ENCODE peak calls at places on chromosome 14, in ten cellular contexts. One of them, this sample, is unnamed.

GRCh38 chr14:49623387-49623786 is 2.8 kb downstream of the MGAT2 start:
- DNase-seq in adrenal gland: no peak
- DNase-seq in suprapubic skin: no peak
- DNase-seq in ovary: no peak
- DNase-seq in uterus: no peak
- DNase-seq in A549: no peak
- DNase-seq in tibial nerve: no peak
- DNase-seq in IMR-90: no peak
- DNase-seq in body of pancreas: no peak
- DNase-seq in breast epithelium: no peak
- DNase-seq in this sample: no peak

GRCh38 chr14:60665178-60665555 is 15.9 kb upstream of the SIX1 start:
- DNase-seq in ovary: no peak
- DNase-seq in uterus: no peak
- DNase-seq in suprapubic skin: no peak
- DNase-seq in IMR-90: no peak
- DNase-seq in tibial nerve: no peak
- DNase-seq in body of pancreas: no peak
- DNase-seq in breast epithelium: no peak
- DNase-seq in adrenal gland: no peak
- DNase-seq in A549: no peak
- DNase-seq in this sample: no peak

GRCh38 chr14:96206461-96206860 is 1.8 kb downstream of the BDKRB2 start:
- DNase-seq in ovary: no peak
- DNase-seq in IMR-90: no peak
- DNase-seq in tibial nerve: no peak
- DNase-seq in breast epithelium: no peak
- DNase-seq in A549: no peak
- DNase-seq in adrenal gland: no peak
- DNase-seq in body of pancreas: peak
- DNase-seq in uterus: no peak
- DNase-seq in suprapubic skin: no peak
- DNase-seq in this sample: no peak

GRCh38 chr14:64454671-64455070 is 10.6 kb upstream of the AKAP5 start:
- DNase-seq in adrenal gland: no peak
- DNase-seq in breast epithelium: no peak
- DNase-seq in A549: no peak
- DNase-seq in body of pancreas: no peak
- DNase-seq in tibial nerve: no peak
- DNase-seq in IMR-90: no peak
- DNase-seq in uterus: no peak
- DNase-seq in suprapubic skin: no peak
- DNase-seq in ovary: no peak
- DNase-seq in this sample: no peak

GRCh38 chr14:104431929-104432541 is 147.5 kb upstream of the C14orf180 start:
- DNase-seq in A549: no peak
- DNase-seq in uterus: no peak
- DNase-seq in tibial nerve: no peak
- DNase-seq in body of pancreas: no peak
- DNase-seq in adrenal gland: no peak
- DNase-seq in suprapubic skin: peak
- DNase-seq in breast epithelium: no peak
- DNase-seq in ovary: no peak
- DNase-seq in IMR-90: no peak
- DNase-seq in this sample: no peak

GRCh38 chr14:102252834-102253801 is 51.8 kb downstream of the MOK start:
- DNase-seq in ovary: no peak
- DNase-seq in tibial nerve: no peak
- DNase-seq in body of pancreas: peak
- DNase-seq in IMR-90: no peak
- DNase-seq in suprapubic skin: peak
- DNase-seq in uterus: no peak
- DNase-seq in A549: no peak
- DNase-seq in breast epithelium: no peak
- DNase-seq in adrenal gland: peak
- DNase-seq in this sample: no peak

GRCh38 chr14:70665448-70666363 is 24.0 kb downstream of the TTC9 start:
- DNase-seq in A549: peak
- DNase-seq in uterus: no peak
- DNase-seq in body of pancreas: peak
- DNase-seq in ovary: no peak
- DNase-seq in adrenal gland: no peak
- DNase-seq in tibial nerve: no peak
- DNase-seq in suprapubic skin: peak
- DNase-seq in IMR-90: no peak
- DNase-seq in breast epithelium: peak
- DNase-seq in this sample: no peak

GRCh38 chr14:68884031-68885030 is 91.5 kb upstream of the ZFP36L1 start:
- DNase-seq in adrenal gland: peak
- DNase-seq in uterus: peak
- DNase-seq in tibial nerve: no peak
- DNase-seq in IMR-90: peak
- DNase-seq in suprapubic skin: no peak
- DNase-seq in A549: peak
- DNase-seq in ovary: peak
- DNase-seq in body of pancreas: peak
- DNase-seq in breast epithelium: no peak
- DNase-seq in this sample: peak

GRCh38 chr14:76956253-76957090 is 72.0 kb downstream of the IRF2BPL start:
- DNase-seq in adrenal gland: peak
- DNase-seq in uterus: peak
- DNase-seq in tibial nerve: peak
- DNase-seq in body of pancreas: peak
- DNase-seq in IMR-90: peak
- DNase-seq in A549: peak
- DNase-seq in suprapubic skin: peak
- DNase-seq in breast epithelium: peak
- DNase-seq in ovary: peak
- DNase-seq in this sample: peak
- TF ChIP-seq POLR2A in adrenal gland: peak
- TF ChIP-seq POLR2A in uterus: no peak
- TF ChIP-seq POLR2A in tibial nerve: no peak
- TF ChIP-seq POLR2A in body of pancreas: peak
- TF ChIP-seq POLR2A in IMR-90: no peak
- TF ChIP-seq POLR2A in A549: peak
- TF ChIP-seq POLR2A in suprapubic skin: no peak
- TF ChIP-seq POLR2A in breast epithelium: no peak
- TF ChIP-seq POLR2A in ovary: no peak
- TF ChIP-seq POLR2A in this sample: no peak

GRCh38 chr14:91059576-91060471 is 617 bp downstream of the RPS6KA5 start:
- DNase-seq in IMR-90: no peak
- DNase-seq in A549: no peak
- DNase-seq in uterus: peak
- DNase-seq in suprapubic skin: peak
- DNase-seq in adrenal gland: peak
- DNase-seq in breast epithelium: peak
- DNase-seq in tibial nerve: no peak
- DNase-seq in ovary: peak
- DNase-seq in body of pancreas: peak
- DNase-seq in this sample: peak

GRCh38 chr14:91061309-91061887 is 957 bp upstream of the RPS6KA5 start:
- DNase-seq in uterus: no peak
- DNase-seq in A549: no peak
- DNase-seq in adrenal gland: no peak
- DNase-seq in IMR-90: no peak
- DNase-seq in breast epithelium: no peak
- DNase-seq in ovary: no peak
- DNase-seq in tibial nerve: no peak
- DNase-seq in body of pancreas: no peak
- DNase-seq in suprapubic skin: no peak
- DNase-seq in this sample: no peak

GRCh38 chr14:91062600-91062999 is 2.2 kb upstream of the RPS6KA5 start:
- DNase-seq in tibial nerve: no peak
- DNase-seq in IMR-90: no peak
- DNase-seq in breast epithelium: no peak
- DNase-seq in uterus: no peak
- DNase-seq in ovary: no peak
- DNase-seq in body of pancreas: no peak
- DNase-seq in A549: no peak
- DNase-seq in suprapubic skin: no peak
- DNase-seq in adrenal gland: no peak
- DNase-seq in this sample: no peak

GRCh38 chr14:91063119-91063518 is 2.7 kb upstream of the RPS6KA5 start:
- DNase-seq in IMR-90: no peak
- DNase-seq in uterus: no peak
- DNase-seq in adrenal gland: no peak
- DNase-seq in body of pancreas: no peak
- DNase-seq in tibial nerve: no peak
- DNase-seq in ovary: no peak
- DNase-seq in A549: peak
- DNase-seq in breast epithelium: no peak
- DNase-seq in suprapubic skin: no peak
- DNase-seq in this sample: no peak

DNA sequence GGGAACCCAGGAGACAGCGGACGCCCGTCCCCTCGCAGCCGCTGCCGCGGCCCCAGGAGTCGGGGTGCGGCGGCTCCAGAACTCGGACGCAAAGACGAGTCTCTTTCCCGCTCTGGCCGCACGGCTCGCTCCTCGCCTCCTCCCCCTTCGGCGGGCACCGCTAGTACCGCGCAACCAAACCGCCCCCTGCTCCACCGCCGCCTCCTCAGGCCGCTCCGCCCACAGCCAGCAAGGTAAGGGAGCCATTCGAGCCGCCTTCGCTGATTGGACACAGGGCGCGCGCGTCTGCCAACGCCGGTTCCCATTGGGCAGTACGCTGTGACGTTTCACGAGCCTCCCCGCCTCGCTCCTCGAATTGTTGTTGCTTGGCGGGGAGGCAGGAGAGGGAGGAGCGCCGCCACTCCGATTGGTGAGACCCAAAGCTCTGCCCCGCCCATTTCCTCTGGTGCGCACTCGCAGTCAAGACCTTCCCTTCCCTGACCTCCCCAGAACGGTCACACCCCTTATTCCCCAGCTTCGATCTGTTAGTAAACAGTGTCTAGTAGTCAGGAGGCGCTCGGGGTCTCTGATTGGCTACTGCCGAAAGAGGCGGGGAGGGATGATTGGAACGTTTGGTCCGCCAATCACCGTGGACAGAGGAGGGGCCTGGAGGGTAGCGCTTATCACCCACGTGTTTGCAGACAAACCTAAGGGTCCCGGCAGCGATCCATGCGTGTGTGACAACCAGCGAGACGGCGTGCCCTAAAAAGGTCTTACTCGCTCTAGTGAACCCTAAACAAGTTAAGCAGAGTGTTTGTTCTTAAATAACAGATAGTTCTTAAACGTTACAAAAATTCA is at the start of gene RPS6KA5:
- DNase-seq in IMR-90: peak
- DNase-seq in A549: peak
- DNase-seq in tibial nerve: peak
- DNase-seq in suprapubic skin: peak
- DNase-seq in uterus: peak
- DNase-seq in adrenal gland: peak
- DNase-seq in breast epithelium: peak
- DNase-seq in ovary: peak
- DNase-seq in body of pancreas: peak
- DNase-seq in this sample: peak
- TF ChIP-seq POLR2A in IMR-90: peak
- TF ChIP-seq POLR2A in A549: peak
- TF ChIP-seq POLR2A in tibial nerve: peak
- TF ChIP-seq POLR2A in suprapubic skin: peak
- TF ChIP-seq POLR2A in uterus: peak
- TF ChIP-seq POLR2A in adrenal gland: peak
- TF ChIP-seq POLR2A in breast epithelium: peak
- TF ChIP-seq POLR2A in ovary: peak
- TF ChIP-seq POLR2A in body of pancreas: peak
- TF ChIP-seq POLR2A in this sample: peak

GRCh38 chr14:36320210-36321003 is at the start of gene MBIP:
- DNase-seq in body of pancreas: peak
- DNase-seq in IMR-90: peak
- DNase-seq in adrenal gland: peak
- DNase-seq in A549: peak
- DNase-seq in breast epithelium: peak
- DNase-seq in tibial nerve: peak
- DNase-seq in uterus: peak
- DNase-seq in suprapubic skin: peak
- DNase-seq in ovary: peak
- DNase-seq in this sample: peak
- TF ChIP-seq POLR2A in body of pancreas: peak
- TF ChIP-seq POLR2A in IMR-90: peak
- TF ChIP-seq POLR2A in adrenal gland: peak
- TF ChIP-seq POLR2A in A549: peak
- TF ChIP-seq POLR2A in breast epithelium: peak
- TF ChIP-seq POLR2A in tibial nerve: peak
- TF ChIP-seq POLR2A in uterus: peak
- TF ChIP-seq POLR2A in suprapubic skin: no peak
- TF ChIP-seq POLR2A in ovary: no peak
- TF ChIP-seq POLR2A in this sample: no peak

GRCh38 chr14:100586153-100586519 is 1.1 kb downstream of the BEGAIN start:
- DNase-seq in breast epithelium: no peak
- DNase-seq in body of pancreas: peak
- DNase-seq in suprapubic skin: peak
- DNase-seq in adrenal gland: no peak
- DNase-seq in IMR-90: no peak
- DNase-seq in ovary: no peak
- DNase-seq in uterus: no peak
- DNase-seq in tibial nerve: no peak
- DNase-seq in A549: no peak
- DNase-seq in this sample: no peak

GRCh38 chr14:100587248-100587762 is at the start of gene BEGAIN:
- DNase-seq in A549: no peak
- DNase-seq in tibial nerve: no peak
- DNase-seq in adrenal gland: no peak
- DNase-seq in breast epithelium: no peak
- DNase-seq in body of pancreas: no peak
- DNase-seq in IMR-90: no peak
- DNase-seq in uterus: no peak
- DNase-seq in suprapubic skin: peak
- DNase-seq in ovary: no peak
- DNase-seq in this sample: no peak

GRCh38 chr14:100585448-100586152 is 1.6 kb downstream of the BEGAIN start:
- DNase-seq in suprapubic skin: peak
- DNase-seq in ovary: no peak
- DNase-seq in uterus: no peak
- DNase-seq in IMR-90: no peak
- DNase-seq in body of pancreas: peak
- DNase-seq in tibial nerve: no peak
- DNase-seq in A549: no peak
- DNase-seq in adrenal gland: no peak
- DNase-seq in breast epithelium: no peak
- DNase-seq in this sample: no peak

GRCh38 chr14:100587763-100588411 is 670 bp upstream of the BEGAIN start:
- DNase-seq in IMR-90: no peak
- DNase-seq in adrenal gland: no peak
- DNase-seq in ovary: no peak
- DNase-seq in tibial nerve: no peak
- DNase-seq in uterus: peak
- DNase-seq in A549: no peak
- DNase-seq in suprapubic skin: peak
- DNase-seq in breast epithelium: no peak
- DNase-seq in body of pancreas: peak
- DNase-seq in this sample: no peak

DNA sequence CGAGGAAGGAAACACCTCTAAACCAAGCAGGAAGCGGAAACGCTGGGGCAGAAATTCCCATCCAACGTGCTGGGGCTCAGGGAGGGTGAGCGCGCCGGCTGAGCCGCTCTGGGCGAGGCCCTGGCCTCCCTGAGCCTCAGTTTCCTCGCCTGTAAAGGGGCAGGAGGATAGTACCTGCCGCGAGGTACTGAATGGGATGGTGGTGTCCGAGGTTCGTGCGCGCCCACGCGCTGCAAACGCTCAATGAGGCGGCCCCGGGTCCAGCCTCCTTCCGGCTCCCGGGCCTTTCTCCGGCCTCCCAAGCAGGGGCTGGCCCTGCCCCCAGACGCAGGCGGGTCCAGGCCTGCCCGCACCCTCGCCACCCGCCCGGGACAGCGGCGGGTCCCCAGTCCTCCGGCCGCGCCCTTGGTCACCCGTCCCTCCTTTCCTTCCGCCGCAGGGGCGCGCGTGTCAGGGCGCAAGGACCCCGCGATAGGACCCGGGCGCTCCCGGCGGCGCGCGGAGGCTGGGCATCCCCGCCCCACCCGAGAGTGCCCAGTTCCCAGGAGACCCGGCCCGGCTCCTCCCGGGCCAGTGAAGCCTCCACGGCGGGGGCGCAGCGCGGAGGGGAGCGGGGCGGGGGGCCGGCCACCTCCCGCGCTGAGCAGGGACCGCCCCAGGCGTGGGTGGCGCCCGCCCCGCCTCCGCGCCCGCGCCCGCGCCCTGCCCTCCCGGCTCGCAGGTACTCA is 533 bp downstream of the BEGAIN start:
- DNase-seq in tibial nerve: no peak
- DNase-seq in adrenal gland: no peak
- DNase-seq in ovary: no peak
- DNase-seq in breast epithelium: no peak
- DNase-seq in suprapubic skin: peak
- DNase-seq in A549: peak
- DNase-seq in body of pancreas: peak
- DNase-seq in uterus: peak
- DNase-seq in IMR-90: no peak
- DNase-seq in this sample: no peak
- TF ChIP-seq POLR2A in tibial nerve: no peak
- TF ChIP-seq POLR2A in adrenal gland: no peak
- TF ChIP-seq POLR2A in ovary: peak
- TF ChIP-seq POLR2A in breast epithelium: no peak
- TF ChIP-seq POLR2A in suprapubic skin: no peak
- TF ChIP-seq POLR2A in A549: peak
- TF ChIP-seq POLR2A in body of pancreas: no peak
- TF ChIP-seq POLR2A in uterus: no peak
- TF ChIP-seq POLR2A in IMR-90: no peak
- TF ChIP-seq POLR2A in this sample: no peak